ENCODE peak calls at places on chromosome 20, in nine cellular contexts. X, Q, J, R, D, S, W, A and B are unnamed samples.

GRCh38 chr20:43914697-43915208 is at the start of gene TOX2:
- DNase-seq in X (peak; percentile 61), Q (peak; percentile 48), J (peak; percentile 52), R (peak; percentile 76), D (peak; percentile 62), S (no peak), W (peak; percentile 35), A (peak; percentile 10), B (no peak)

GRCh38 chr20:62902926-62903615 is 23.2 kb downstream of the DIDO1 start:
- DNase-seq in X (no peak), Q (no peak), J (no peak), R (no peak), D (no peak), S (no peak), W (peak; percentile 26), A (no peak), B (peak; percentile 70)

GRCh38 chr20:35503281-35503680 is 26.2 kb downstream of the C20orf173 start:
- DNase-seq in X (no peak), Q (no peak), J (no peak), R (no peak), D (no peak), S (no peak), W (no peak), A (no peak), B (no peak)

GRCh38 chr20:6231551-6231950 is 108.7 kb upstream of the FERMT1 start:
- DNase-seq in X (peak; percentile 38), Q (no peak), J (no peak), R (no peak), D (no peak), S (no peak), W (peak; percentile 56), A (no peak), B (peak; percentile 43)

GRCh38 chr20:3470208-3470626 is 601 bp upstream of the ATRN start:
- DNase-seq in X (no peak), Q (no peak), J (no peak), R (no peak), D (no peak), S (no peak), W (no peak), A (no peak), B (no peak)

GRCh38 chr20:60254901-60255411 is 296.7 kb downstream of the CDH26 start:
- DNase-seq in X (peak; percentile 4), Q (no peak), J (no peak), R (no peak), D (no peak), S (no peak), W (no peak), A (peak; percentile 44), B (peak; percentile 86)

GRCh38 chr20:24489631-24490260 is 20.3 kb downstream of the SYNDIG1 start:
- DNase-seq in X (no peak), Q (no peak), J (no peak), R (no peak), D (no peak), S (no peak), W (no peak), A (no peak), B (no peak)

GRCh38 chr20:35002426-35003210 is 47.0 kb downstream of the MYH7B start:
- DNase-seq in X (no peak), Q (no peak), J (no peak), R (no peak), D (no peak), S (no peak), W (no peak), A (no peak), B (no peak)

GRCh38 chr20:31918471-31919105 is 33.3 kb downstream of the PDRG1 start:
- DNase-seq in X (no peak), Q (no peak), J (no peak), R (no peak), D (no peak), S (no peak), W (no peak), A (no peak), B (no peak)

GRCh38 chr20:24698189-24698588 is 228.8 kb downstream of the SYNDIG1 start:
- DNase-seq in X (no peak), Q (no peak), J (no peak), R (no peak), D (no peak), S (peak; percentile 26), W (no peak), A (no peak), B (no peak)

GRCh38 chr20:5741089-5741488 is 9.1 kb upstream of the SHLD1 start:
- DNase-seq in X (no peak), Q (no peak), J (peak; percentile 22), R (no peak), D (no peak), S (no peak), W (no peak), A (no peak), B (no peak)

GRCh38 chr20:47276856-47277541 is 79.5 kb downstream of the ZMYND8 start:
- DNase-seq in X (peak; percentile 78), Q (peak; percentile 63), J (no peak), R (no peak), D (no peak), S (peak; percentile 31), W (no peak), A (no peak), B (no peak)

GRCh38 chr20:46823271-46823747 is 71.3 kb upstream of the EYA2 start:
- DNase-seq in X (no peak), Q (no peak), J (no peak), R (no peak), D (no peak), S (no peak), W (no peak), A (no peak), B (no peak)

GRCh38 chr20:4681971-4682370 is 39.7 kb upstream of the PRND start:
- DNase-seq in X (peak; percentile 58), Q (no peak), J (no peak), R (no peak), D (no peak), S (no peak), W (peak; percentile 54), A (no peak), B (no peak)

GRCh38 chr20:34874094-34874654 is 1.5 kb upstream of the GGT7 start:
- DNase-seq in X (peak; percentile 94), Q (peak; percentile 53), J (peak; percentile 76), R (no peak), D (peak; percentile 56), S (peak; percentile 83), W (peak; percentile 71), A (peak; percentile 71), B (peak; percentile 88)

GRCh38 chr20:49340161-49340966 is 62.5 kb upstream of the ZNFX1 start:
- DNase-seq in X (no peak), Q (no peak), J (no peak), R (no peak), D (no peak), S (no peak), W (no peak), A (peak; percentile 44), B (no peak)

GRCh38 chr20:32596681-32597252 is 11.6 kb upstream of the NOL4L start:
- DNase-seq in X (no peak), Q (no peak), J (no peak), R (no peak), D (no peak), S (no peak), W (no peak), A (no peak), B (no peak)

GRCh38 chr20:33415948-33416347 is 14.6 kb upstream of the CDK5RAP1 start:
- DNase-seq in X (peak; percentile 73), Q (no peak), J (no peak), R (no peak), D (no peak), S (no peak), W (no peak), A (peak; percentile 13), B (peak; percentile 18)

GRCh38 chr20:9021216-9021615 is 47.7 kb upstream of the PLCB4 start:
- DNase-seq in X (no peak), Q (no peak), J (no peak), R (no peak), D (no peak), S (no peak), W (no peak), A (no peak), B (no peak)